ENCODE peak calls at places on chromosomes 16 and 17, in six cellular contexts. F is stimulated activated CD4-positive, alpha-beta T cell treated with anti-CD3 and anti-CD28 coated beads, Interleukin-1b, Interleukin-23, amount 100 ng/mL, for 1 hour; D is glutamatergic neuron; O is stimulated activated CD8-positive, alpha-beta memory T cell treated with anti-CD3 and anti-CD28 coated beads, Interleukin-2, amount 100 ng/mL, for 1 hour; R is adipocyte; I is GM18507. T is an unnamed sample.
A peak's percentile ranks its signal among the peaks of the same experiment; 100 is the strongest.

GRCh38 chr17:79133986-79134385 is 59.4 kb downstream of the ENGASE start:
- DNase-seq in F (no peak), D (no peak), O (no peak), R (no peak), I (no peak), T (no peak)

GRCh38 chr17:31492880-31493655 is 101.6 kb downstream of the RAB11FIP4 start:
- DNase-seq in F (no peak), D (no peak), O (peak; percentile 47), R (no peak), I (no peak), T (peak; percentile 72)

GRCh38 chr16:52408197-52408845 is 138.6 kb downstream of the TOX3 start:
- DNase-seq in F (no peak), D (no peak), O (no peak), R (no peak), I (no peak), T (no peak)

GRCh38 chr16:11112723-11113348 is 143.2 kb downstream of the SOCS1 start:
- DNase-seq in F (no peak), D (no peak), O (no peak), R (no peak), I (no peak), T (no peak)

GRCh38 chr16:20911361-20911760 is 10.8 kb downstream of the LYRM1 start:
- DNase-seq in F (no peak), D (no peak), O (no peak), R (no peak), I (no peak), T (no peak)

GRCh38 chr17:15263206-15263579 is 1.9 kb downstream of the PMP22 start:
- DNase-seq in F (no peak), D (no peak), O (no peak), R (peak; percentile 90), I (no peak), T (no peak)

GRCh38 chr17:30961213-30962188 is 9.3 kb upstream of the RNF135 start:
- DNase-seq in F (no peak), D (no peak), O (no peak), R (peak; percentile 16), I (no peak), T (peak; percentile 64)

GRCh38 chr17:5919104-5919503 is 151.1 kb upstream of the WSCD1 start:
- DNase-seq in F (no peak), D (no peak), O (no peak), R (no peak), I (no peak), T (no peak)

GRCh38 chr17:81074875-81075274 is 39.9 kb downstream of the BAIAP2 start:
- DNase-seq in F (no peak), D (no peak), O (no peak), R (no peak), I (no peak), T (no peak)

GRCh38 chr17:43645765-43646481 is 15.8 kb downstream of the MEOX1 start:
- DNase-seq in F (no peak), D (peak; percentile 64), O (no peak), R (peak; percentile 76), I (no peak), T (no peak)

GRCh38 chr17:80422276-80422675 is 7.3 kb downstream of the ENDOV start:
- DNase-seq in F (no peak), D (no peak), O (no peak), R (no peak), I (no peak), T (no peak)

GRCh38 chr17:9880582-9880999 is 24.5 kb downstream of the RCVRN start:
- DNase-seq in F (no peak), D (no peak), O (no peak), R (no peak), I (peak; percentile 5), T (no peak)

GRCh38 chr17:74429604-74430384 is 2.1 kb upstream of the GPRC5C start:
- DNase-seq in F (no peak), D (no peak), O (no peak), R (no peak), I (no peak), T (no peak)

GRCh38 chr17:41559548-41559947 is 12.3 kb downstream of the KRT9 start:
- DNase-seq in F (no peak), D (no peak), O (no peak), R (peak; percentile 15), I (no peak), T (no peak)

GRCh38 chr16:7132465-7132864 is 200.2 kb upstream of the RBFOX1 start:
- DNase-seq in F (no peak), D (no peak), O (no peak), R (no peak), I (no peak), T (no peak)

GRCh38 chr17:14616508-14616907 is 315.6 kb downstream of the HS3ST3B1 start:
- DNase-seq in F (no peak), D (no peak), O (no peak), R (no peak), I (no peak), T (no peak)

GRCh38 chr16:4052801-4053662 is 63.2 kb downstream of the ADCY9 start:
- DNase-seq in F (no peak), D (peak; percentile 57), O (no peak), R (peak; percentile 66), I (no peak), T (no peak)

GRCh38 chr16:77434365-77435239 is at the start of gene ADAMTS18:
- DNase-seq in F (no peak), D (peak; percentile 61), O (no peak), R (no peak), I (no peak), T (no peak)

GRCh38 chr17:66691644-66692500 is 143.0 kb upstream of the CACNG5 start:
- DNase-seq in F (no peak), D (no peak), O (no peak), R (peak; percentile 46), I (no peak), T (no peak)

T was measured in GM12864.